ENCODE peak calls at places on chromosomes 16 and 17, in seven cellular contexts. G is OCI-LY7, Z is stomach, Q is right atrium auricular region, L is tibial artery, R is tibial nerve, F is uterus. Y is an unnamed sample.
A peak's percentile ranks its signal among the peaks of the same experiment; 100 is the strongest.

GRCh38 chr17:50169121-50169764 is 3.4 kb downstream of the SGCA start:
- DNase-seq in G (peak; percentile 84), Z (no peak), Q (no peak), L (no peak), R (no peak), F (peak; percentile 66), Y (no peak)

GRCh38 chr16:28097500-28097899 is 34.0 kb upstream of the GSG1L start:
- DNase-seq in G (no peak), Z (no peak), Q (no peak), L (no peak), R (no peak), F (no peak), Y (no peak)

GRCh38 chr17:10119203-10120112 is 78.9 kb downstream of the GAS7 start:
- DNase-seq in G (no peak), Z (peak; percentile 49), Q (no peak), L (peak; percentile 61), R (no peak), F (no peak), Y (peak; percentile 95)

GRCh38 chr16:51938861-51939260 is 608.1 kb downstream of the TOX3 start:
- DNase-seq in G (no peak), Z (no peak), Q (no peak), L (no peak), R (no peak), F (no peak), Y (no peak)

GRCh38 chr17:74140282-74140681 is 63.2 kb upstream of the RPL38 start:
- DNase-seq in G (no peak), Z (no peak), Q (no peak), L (no peak), R (no peak), F (no peak), Y (no peak)

GRCh38 chr16:56931253-56931768 is 631 bp upstream of the HERPUD1 start:
- DNase-seq in G (peak; percentile 93), Z (peak; percentile 46), Q (peak; percentile 67), L (peak; percentile 31), R (peak; percentile 36), F (no peak), Y (peak; percentile 59)

GRCh38 chr17:47850373-47850691 is 631 bp downstream of the SP6 start:
- DNase-seq in G (no peak), Z (no peak), Q (no peak), L (no peak), R (no peak), F (no peak), Y (no peak)

GRCh38 chr16:81676571-81677374 is 102.3 kb upstream of the PLCG2 start:
- DNase-seq in G (no peak), Z (no peak), Q (no peak), L (no peak), R (no peak), F (no peak), Y (no peak)

GRCh38 chr17:82105882-82106696 is 8.1 kb upstream of the FASN start:
- DNase-seq in G (peak; percentile 87), Z (peak; percentile 83), Q (no peak), L (no peak), R (no peak), F (peak; percentile 25), Y (peak; percentile 91)

GRCh38 chr16:14278749-14279148 is 207.6 kb downstream of the MRTFB start:
- DNase-seq in G (no peak), Z (peak; percentile 45), Q (no peak), L (no peak), R (no peak), F (no peak), Y (no peak)

GRCh38 chr17:77371888-77372443 is 231.2 kb downstream of the SEC14L1 start:
- DNase-seq in G (no peak), Z (no peak), Q (no peak), L (no peak), R (no peak), F (peak; percentile 28), Y (no peak)

GRCh38 chr17:77371117-77371887 is 230.5 kb downstream of the SEC14L1 start:
- DNase-seq in G (no peak), Z (peak; percentile 73), Q (no peak), L (no peak), R (no peak), F (no peak), Y (no peak)

GRCh38 chr17:77369544-77369971 is 228.8 kb downstream of the SEC14L1 start:
- DNase-seq in G (no peak), Z (no peak), Q (no peak), L (no peak), R (no peak), F (no peak), Y (no peak)

GRCh38 chr17:77372444-77373297 is 231.9 kb downstream of the SEC14L1 start:
- DNase-seq in G (peak; percentile 77), Z (peak; percentile 76), Q (peak; percentile 76), L (peak; percentile 83), R (peak; percentile 73), F (peak; percentile 89), Y (peak; percentile 47)

GRCh38 chr17:77370536-77370935 is 229.8 kb downstream of the SEC14L1 start:
- DNase-seq in G (no peak), Z (no peak), Q (no peak), L (no peak), R (no peak), F (no peak), Y (no peak)
- H3K27ac ChIP-seq in G (no peak overlapping the region), Z (no peak overlapping the region), Q (no peak overlapping the region), L (peak overlapping the region; percentile 88), R (peak overlapping the region; percentile 93), F (peak overlapping the region; percentile 98), Y (peak overlapping the region; percentile 4)

GRCh38 chr17:78736526-78737079 is 45.5 kb downstream of the CYTH1 start:
- DNase-seq in G (peak; percentile 91), Z (peak; percentile 94), Q (peak; percentile 85), L (peak; percentile 78), R (peak; percentile 60), F (peak; percentile 52), Y (peak; percentile 96)
- TF ChIP-seq CTCF in G (peak; percentile 33), Z (peak; percentile 24), Q (no peak), L (no peak), R (no peak), F (no peak), Y (peak; percentile 52)

GRCh38 chr17:38616361-38616760 is 10.6 kb upstream of the SRCIN1 start:
- DNase-seq in G (no peak), Z (no peak), Q (no peak), L (no peak), R (no peak), F (no peak), Y (no peak)
- H3K27ac ChIP-seq in G (no peak overlapping the region), Z (no peak overlapping the region), Q (no peak overlapping the region), L (no peak overlapping the region), R (no peak overlapping the region), F (no peak overlapping the region), Y (no peak overlapping the region)

DNA sequence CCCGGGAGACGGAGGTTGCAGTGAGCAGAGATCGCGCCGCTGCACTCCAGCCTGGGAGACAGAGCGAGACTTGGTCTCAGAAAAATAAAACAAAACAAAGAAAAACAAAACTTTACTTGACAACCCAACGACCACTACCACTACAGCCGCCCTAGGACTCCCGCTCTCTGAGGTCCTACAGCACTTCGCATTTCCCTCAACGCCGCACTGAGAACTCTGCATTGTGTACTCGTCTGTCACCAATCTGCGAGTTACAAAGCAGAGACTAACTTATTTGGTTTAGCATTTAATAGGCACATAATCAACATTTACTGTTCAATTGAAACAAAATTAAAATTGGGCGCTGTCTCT is 479 bp upstream of the ZNF207 start:
- DNase-seq in G (no peak), Z (no peak), Q (no peak), L (no peak), R (peak; percentile 21), F (peak; percentile 21), Y (peak; percentile 41)
- TF ChIP-seq CTCF in G (no peak), Z (no peak), Q (no peak), L (no peak), R (no peak), F (no peak), Y (no peak)

DNA sequence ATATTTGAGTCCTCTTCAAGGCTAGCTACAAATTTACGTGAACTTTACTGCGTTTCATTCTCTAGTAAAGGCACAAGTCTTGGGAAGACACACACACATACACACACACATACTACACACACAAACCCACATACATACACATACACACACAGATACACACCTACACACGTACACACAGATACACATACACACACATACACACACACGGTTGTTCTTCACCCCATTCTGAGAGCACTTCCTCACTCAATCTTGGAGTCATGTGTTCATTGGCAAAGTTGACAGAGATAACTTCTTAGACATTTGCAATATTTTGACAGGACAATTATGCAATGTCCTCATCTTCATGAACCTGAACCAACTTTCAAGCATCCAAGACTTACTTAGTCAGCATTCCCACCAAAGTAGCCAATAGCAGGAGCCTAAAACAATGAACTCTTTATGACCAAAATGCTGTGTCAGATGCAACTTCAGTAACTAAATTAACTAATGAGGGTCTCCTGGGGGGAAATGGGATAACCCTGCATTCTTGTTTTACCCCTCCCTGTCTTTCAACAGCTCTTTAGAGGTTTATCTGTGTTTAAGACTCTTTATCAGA is 77.1 kb upstream of the DNAH17 start:
- DNase-seq in G (no peak), Z (no peak), Q (no peak), L (no peak), R (no peak), F (no peak), Y (no peak)
- H3K27ac ChIP-seq in G (no peak overlapping the region), Z (no peak overlapping the region), Q (no peak overlapping the region), L (no peak overlapping the region), R (no peak overlapping the region), F (no peak overlapping the region), Y (no peak overlapping the region)

DNA sequence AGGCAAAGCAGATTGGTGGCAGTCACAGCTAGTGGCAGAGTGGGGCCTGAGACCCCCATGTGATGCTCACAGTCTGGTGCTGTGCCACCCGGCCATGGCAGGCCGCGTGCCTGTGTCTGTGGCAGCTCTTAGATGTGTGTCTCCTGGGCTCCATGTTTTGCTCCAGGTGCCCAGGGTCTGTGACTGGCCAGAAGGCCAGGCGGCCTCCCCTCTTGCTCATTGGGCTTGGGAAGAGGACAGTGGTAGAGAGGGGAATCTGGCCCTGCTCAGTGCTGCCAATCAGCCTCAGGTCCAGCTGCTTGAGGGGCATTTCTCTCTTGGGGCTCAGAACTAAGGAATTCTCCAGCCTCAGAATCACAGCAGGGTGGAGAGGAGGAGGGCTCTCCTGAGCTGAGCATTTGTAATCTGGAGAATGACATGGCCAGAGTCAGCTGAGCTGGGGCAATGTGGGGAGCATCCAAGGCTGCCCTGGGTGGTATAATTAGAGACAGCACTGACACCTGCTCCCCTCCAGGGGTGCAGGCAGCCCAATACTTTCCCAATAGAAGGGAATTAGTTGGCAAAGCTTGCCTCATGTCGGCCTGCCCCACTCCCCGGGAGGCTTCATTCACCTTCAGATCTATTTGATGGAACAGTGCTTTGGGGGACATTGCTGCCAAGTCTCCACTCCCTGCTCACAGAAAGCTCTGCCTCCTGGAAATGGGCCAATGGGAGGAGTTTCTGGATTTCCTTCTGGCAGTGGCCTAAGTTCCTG is 2.7 kb upstream of the LASP1NB start:
- DNase-seq in G (no peak), Z (peak; percentile 73), Q (peak; percentile 86), L (peak; percentile 85), R (peak; percentile 85), F (peak; percentile 82), Y (peak; percentile 58)
- TF ChIP-seq CTCF in G (no peak), Z (no peak), Q (no peak), L (peak; percentile 18), R (no peak), F (no peak), Y (no peak)

GRCh38 chr17:27244481-27245223 is 49.3 kb upstream of the WSB1 start:
- DNase-seq in G (no peak), Z (no peak), Q (peak; percentile 87), L (peak; percentile 80), R (peak; percentile 96), F (peak; percentile 84), Y (peak; percentile 78)
- H3K27ac ChIP-seq in G (no peak overlapping the region), Z (peak overlapping the region; percentile 61), Q (peak overlapping the region; percentile 83), L (peak overlapping the region; percentile 93), R (peak overlapping the region; percentile 94), F (peak overlapping the region; percentile 84), Y (peak overlapping the region; percentile 67)

Y was measured in prostate gland.